ENCODE peak calls at places on chromosomes 3 and 15, in six cellular contexts. One of them, this sample, is unnamed.

GRCh38 chr3:44905501-44906159 is 31.2 kb downstream of the TGM4 start:
- DNase-seq in mesendoderm: peak
- DNase-seq in IMR-90: no peak
- DNase-seq in neuronal stem cell: no peak
- DNase-seq in H9: no peak
- DNase-seq in H1: no peak
- DNase-seq in this sample: no peak

GRCh38 chr15:57728436-57728835 is 21.9 kb downstream of the POLR2M start:
- DNase-seq in mesendoderm: no peak
- DNase-seq in IMR-90: peak
- DNase-seq in neuronal stem cell: no peak
- DNase-seq in H9: no peak
- DNase-seq in H1: no peak
- DNase-seq in this sample: peak

GRCh38 chr3:107633327-107634141 is 110.8 kb downstream of the BBX start:
- DNase-seq in mesendoderm: no peak
- DNase-seq in IMR-90: no peak
- DNase-seq in neuronal stem cell: no peak
- DNase-seq in H9: no peak
- DNase-seq in H1: no peak
- DNase-seq in this sample: no peak

GRCh38 chr3:140206196-140207040 is 271.4 kb downstream of the CLSTN2 start:
- DNase-seq in mesendoderm: peak
- DNase-seq in IMR-90: peak
- DNase-seq in neuronal stem cell: peak
- DNase-seq in H9: peak
- DNase-seq in H1: no peak
- DNase-seq in this sample: no peak

GRCh38 chr15:74746389-74746788 is 2.3 kb upstream of the CYP1A2 start:
- DNase-seq in mesendoderm: no peak
- DNase-seq in IMR-90: no peak
- DNase-seq in neuronal stem cell: no peak
- DNase-seq in H9: no peak
- DNase-seq in H1: no peak
- DNase-seq in this sample: no peak

GRCh38 chr3:125236331-125236903 is 23.9 kb upstream of the SLC12A8 start:
- DNase-seq in mesendoderm: no peak
- DNase-seq in IMR-90: no peak
- DNase-seq in neuronal stem cell: no peak
- DNase-seq in H9: no peak
- DNase-seq in H1: no peak
- DNase-seq in this sample: peak

GRCh38 chr3:38493019-38493418 is 3.1 kb upstream of the EXOG start:
- DNase-seq in mesendoderm: no peak
- DNase-seq in IMR-90: peak
- DNase-seq in neuronal stem cell: no peak
- DNase-seq in H9: no peak
- DNase-seq in H1: no peak
- DNase-seq in this sample: peak

GRCh38 chr3:120596853-120597223 is 702 bp downstream of the NDUFB4 start:
- DNase-seq in mesendoderm: no peak
- DNase-seq in IMR-90: no peak
- DNase-seq in neuronal stem cell: no peak
- DNase-seq in H9: no peak
- DNase-seq in H1: no peak
- DNase-seq in this sample: no peak

GRCh38 chr3:129058441-129059194 is 2.0 kb upstream of the GP9 start:
- DNase-seq in mesendoderm: no peak
- DNase-seq in IMR-90: no peak
- DNase-seq in neuronal stem cell: no peak
- DNase-seq in H9: no peak
- DNase-seq in H1: no peak
- DNase-seq in this sample: peak

GRCh38 chr3:184176377-184177330 is 2.0 kb downstream of the AP2M1 start:
- DNase-seq in mesendoderm: peak
- DNase-seq in IMR-90: peak
- DNase-seq in neuronal stem cell: peak
- DNase-seq in H9: peak
- DNase-seq in H1: peak
- DNase-seq in this sample: peak

GRCh38 chr3:14725015-14725431 is 50.1 kb downstream of the C3orf20 start:
- DNase-seq in mesendoderm: peak
- DNase-seq in IMR-90: peak
- DNase-seq in neuronal stem cell: no peak
- DNase-seq in H9: no peak
- DNase-seq in H1: no peak
- DNase-seq in this sample: peak

GRCh38 chr3:172078721-172079120 is 39.3 kb downstream of the FNDC3B start:
- DNase-seq in mesendoderm: no peak
- DNase-seq in IMR-90: no peak
- DNase-seq in neuronal stem cell: no peak
- DNase-seq in H9: no peak
- DNase-seq in H1: no peak
- DNase-seq in this sample: no peak

GRCh38 chr3:188177721-188178120 is 23.8 kb downstream of the LPP start:
- DNase-seq in mesendoderm: no peak
- DNase-seq in IMR-90: no peak
- DNase-seq in neuronal stem cell: no peak
- DNase-seq in H9: no peak
- DNase-seq in H1: no peak
- DNase-seq in this sample: no peak
- H2BK15ac ChIP-seq in mesendoderm: no peak
- H2BK15ac ChIP-seq in IMR-90: peak
- H2BK15ac ChIP-seq in neuronal stem cell: no peak
- H2BK15ac ChIP-seq in H9: no peak
- H2BK15ac ChIP-seq in H1: no peak
- H2BK15ac ChIP-seq in this sample: no peak

GRCh38 chr3:31014317-31015040 is 120.0 kb upstream of the GADL1 start:
- DNase-seq in mesendoderm: no peak
- DNase-seq in IMR-90: peak
- DNase-seq in neuronal stem cell: no peak
- DNase-seq in H9: no peak
- DNase-seq in H1: no peak
- DNase-seq in this sample: no peak
- H3K4me2 ChIP-seq in mesendoderm: no peak
- H3K4me2 ChIP-seq in IMR-90: no peak
- H3K4me2 ChIP-seq in neuronal stem cell: no peak
- H3K4me2 ChIP-seq in H9: no peak
- H3K4me2 ChIP-seq in H1: no peak
- H3K4me2 ChIP-seq in this sample: no peak

GRCh38 chr3:145087038-145087437 is 1073.9 kb downstream of the PLOD2 start:
- DNase-seq in mesendoderm: peak
- DNase-seq in IMR-90: no peak
- DNase-seq in neuronal stem cell: no peak
- DNase-seq in H9: no peak
- DNase-seq in H1: no peak
- DNase-seq in this sample: no peak
- H2BK15ac ChIP-seq in mesendoderm: no peak
- H2BK15ac ChIP-seq in IMR-90: no peak
- H2BK15ac ChIP-seq in neuronal stem cell: no peak
- H2BK15ac ChIP-seq in H9: no peak
- H2BK15ac ChIP-seq in H1: no peak
- H2BK15ac ChIP-seq in this sample: no peak

DNA sequence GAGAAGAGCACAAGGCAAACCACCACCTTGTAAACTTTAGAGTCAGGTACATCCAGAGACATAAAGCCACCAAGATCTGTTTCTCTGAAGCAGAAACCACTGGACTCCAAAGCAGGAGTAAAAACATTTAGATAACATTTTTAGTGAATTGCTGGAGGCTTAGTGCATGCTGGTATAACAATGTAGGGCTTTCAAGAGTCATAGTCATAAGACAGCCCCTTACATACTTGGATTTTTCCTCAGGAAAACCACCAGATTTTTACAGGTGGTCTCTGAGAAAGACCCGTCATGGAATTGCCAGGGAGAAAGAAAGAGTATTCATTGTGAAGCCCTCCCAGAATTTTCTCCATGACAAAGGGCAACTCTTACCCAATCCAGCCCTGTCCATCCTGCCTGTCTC is 434.5 kb upstream of the NAALADL2 start:
- DNase-seq in mesendoderm: no peak
- DNase-seq in IMR-90: no peak
- DNase-seq in neuronal stem cell: no peak
- DNase-seq in H9: no peak
- DNase-seq in H1: no peak
- DNase-seq in this sample: no peak
- H3K4me2 ChIP-seq in mesendoderm: no peak
- H3K4me2 ChIP-seq in IMR-90: no peak
- H3K4me2 ChIP-seq in neuronal stem cell: no peak
- H3K4me2 ChIP-seq in H9: no peak
- H3K4me2 ChIP-seq in H1: no peak
- H3K4me2 ChIP-seq in this sample: no peak

DNA sequence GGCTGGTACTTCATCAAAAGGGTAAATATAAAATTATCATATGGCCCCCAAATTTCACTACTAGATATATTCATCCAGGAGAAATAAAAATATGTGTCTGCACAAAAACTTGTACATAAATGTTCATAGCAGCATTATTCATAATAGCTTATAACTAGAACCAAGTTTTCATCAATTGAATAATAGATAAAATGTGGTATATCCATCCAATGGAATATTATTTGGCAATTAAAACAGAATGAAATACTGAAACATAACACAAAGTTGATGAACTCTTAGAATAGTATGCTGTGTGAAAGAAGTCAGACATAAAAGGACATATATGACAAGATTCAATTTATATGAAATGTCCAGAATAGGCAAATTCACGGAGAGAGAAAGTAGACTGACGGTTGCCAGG is 389.3 kb upstream of the ADAMTS9 start:
- DNase-seq in mesendoderm: no peak
- DNase-seq in IMR-90: no peak
- DNase-seq in neuronal stem cell: no peak
- DNase-seq in H9: no peak
- DNase-seq in H1: no peak
- DNase-seq in this sample: no peak
- H2BK15ac ChIP-seq in mesendoderm: no peak
- H2BK15ac ChIP-seq in IMR-90: no peak
- H2BK15ac ChIP-seq in neuronal stem cell: no peak
- H2BK15ac ChIP-seq in H9: no peak
- H2BK15ac ChIP-seq in H1: no peak
- H2BK15ac ChIP-seq in this sample: no peak

GRCh38 chr3:52683611-52684010 is 2.1 kb downstream of the PBRM1 start:
- DNase-seq in mesendoderm: no peak
- DNase-seq in IMR-90: no peak
- DNase-seq in neuronal stem cell: no peak
- DNase-seq in H9: no peak
- DNase-seq in H1: no peak
- DNase-seq in this sample: no peak
- H3K4me2 ChIP-seq in mesendoderm: no peak
- H3K4me2 ChIP-seq in IMR-90: no peak
- H3K4me2 ChIP-seq in neuronal stem cell: no peak
- H3K4me2 ChIP-seq in H9: no peak
- H3K4me2 ChIP-seq in H1: no peak
- H3K4me2 ChIP-seq in this sample: no peak

GRCh38 chr3:110736332-110736731 is 335.3 kb upstream of the NECTIN3 start:
- DNase-seq in mesendoderm: no peak
- DNase-seq in IMR-90: no peak
- DNase-seq in neuronal stem cell: no peak
- DNase-seq in H9: no peak
- DNase-seq in H1: no peak
- DNase-seq in this sample: no peak
- H2BK15ac ChIP-seq in mesendoderm: no peak
- H2BK15ac ChIP-seq in IMR-90: no peak
- H2BK15ac ChIP-seq in neuronal stem cell: no peak
- H2BK15ac ChIP-seq in H9: no peak
- H2BK15ac ChIP-seq in H1: no peak
- H2BK15ac ChIP-seq in this sample: no peak

DNA sequence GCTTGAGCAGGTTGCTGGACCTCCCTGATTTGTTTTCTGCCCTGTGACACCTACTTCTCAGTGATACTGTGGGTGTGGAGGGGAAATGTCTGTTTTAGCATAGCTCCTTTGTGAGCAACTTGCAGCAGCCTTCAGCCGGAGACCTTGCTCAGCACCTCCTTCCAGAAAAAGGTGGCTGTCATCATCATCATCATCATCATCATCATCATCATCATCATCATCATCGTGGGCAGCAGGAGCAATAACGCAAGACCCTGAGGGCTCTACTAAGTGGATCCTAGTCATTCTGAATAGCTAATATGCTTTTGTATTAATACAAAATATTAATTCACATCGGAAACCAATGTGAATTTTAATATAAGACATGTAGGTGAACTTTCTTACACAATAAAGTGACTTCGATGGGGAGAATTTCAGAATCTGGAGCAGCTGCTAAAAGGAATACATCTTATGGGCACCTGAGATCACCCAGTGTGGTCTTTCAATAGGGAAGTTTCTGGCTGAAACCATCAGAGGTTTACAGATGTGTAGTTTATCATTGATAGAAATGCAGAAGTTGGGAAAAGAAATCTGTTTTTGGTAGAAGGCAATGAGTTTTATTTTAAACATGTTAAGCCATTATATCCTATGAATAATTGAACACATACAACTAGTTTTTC is 8.6 kb downstream of the GABRR3 start:
- DNase-seq in mesendoderm: no peak
- DNase-seq in IMR-90: no peak
- DNase-seq in neuronal stem cell: no peak
- DNase-seq in H9: no peak
- DNase-seq in H1: no peak
- DNase-seq in this sample: no peak
- H3K4me2 ChIP-seq in mesendoderm: no peak
- H3K4me2 ChIP-seq in IMR-90: no peak
- H3K4me2 ChIP-seq in neuronal stem cell: no peak
- H3K4me2 ChIP-seq in H9: no peak
- H3K4me2 ChIP-seq in H1: no peak
- H3K4me2 ChIP-seq in this sample: no peak

GRCh38 chr3:35773398-35773797 is 134.1 kb downstream of the ARPP21 start:
- DNase-seq in mesendoderm: no peak
- DNase-seq in IMR-90: no peak
- DNase-seq in neuronal stem cell: no peak
- DNase-seq in H9: no peak
- DNase-seq in H1: no peak
- DNase-seq in this sample: no peak
- H2BK15ac ChIP-seq in mesendoderm: no peak
- H2BK15ac ChIP-seq in IMR-90: no peak
- H2BK15ac ChIP-seq in neuronal stem cell: no peak
- H2BK15ac ChIP-seq in H9: no peak
- H2BK15ac ChIP-seq in H1: no peak
- H2BK15ac ChIP-seq in this sample: no peak

DNA sequence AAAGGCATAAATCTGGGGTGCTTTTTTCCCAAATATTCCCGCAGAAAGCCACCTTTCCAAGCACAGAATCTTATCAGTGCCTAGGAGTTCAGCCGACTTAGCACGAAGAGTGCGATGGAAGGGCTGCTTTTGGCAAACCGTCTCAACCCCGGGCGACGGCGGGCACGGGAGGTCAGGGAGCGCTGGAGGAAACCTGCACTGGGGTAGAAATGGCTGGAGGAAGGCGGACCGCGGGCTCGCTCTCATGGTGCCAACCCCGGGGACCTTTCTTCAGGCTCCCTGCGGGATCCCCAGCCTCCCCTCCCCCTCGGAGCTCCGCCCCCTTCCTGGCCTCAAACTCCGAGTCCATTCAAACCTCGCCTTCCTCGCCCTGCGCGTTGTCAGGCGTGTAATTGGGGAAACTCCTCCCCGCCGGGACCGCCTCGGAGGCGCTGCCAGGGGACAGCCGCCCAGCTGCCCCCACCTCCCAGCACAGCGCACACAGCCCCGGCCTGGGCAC is at the start of gene GABRG3:
- DNase-seq in mesendoderm: peak
- DNase-seq in IMR-90: no peak
- DNase-seq in neuronal stem cell: peak
- DNase-seq in H9: peak
- DNase-seq in H1: peak
- DNase-seq in this sample: no peak
- H3K4me2 ChIP-seq in mesendoderm: peak
- H3K4me2 ChIP-seq in IMR-90: no peak
- H3K4me2 ChIP-seq in neuronal stem cell: peak
- H3K4me2 ChIP-seq in H9: peak
- H3K4me2 ChIP-seq in H1: peak
- H3K4me2 ChIP-seq in this sample: peak